ENCODE peak calls at places on chromosome 21, in four cellular contexts. U, V, M and A are unnamed samples.

GRCh38 chr21:37710555-37711293 is 205.5 kb downstream of the KCNJ6 start:
- DNase-seq in U (no peak), V (no peak), M (no peak), A (no peak)

GRCh38 chr21:46219591-46220239 is 8.9 kb downstream of the LSS start:
- DNase-seq in U (peak; percentile 49), V (no peak), M (no peak), A (no peak)

GRCh38 chr21:45612096-45613019 is 31.2 kb upstream of the PCBP3 start:
- DNase-seq in U (peak; percentile 90), V (no peak), M (no peak), A (no peak)

GRCh38 chr21:45280178-45280821 is 7.4 kb downstream of the POFUT2 start:
- DNase-seq in U (no peak), V (no peak), M (no peak), A (no peak)

GRCh38 chr21:32329331-32329730 is 30.7 kb downstream of the MRAP start:
- DNase-seq in U (peak; percentile 76), V (no peak), M (no peak), A (no peak)

GRCh38 chr21:41957991-41958766 is 4.4 kb upstream of the C2CD2 start:
- DNase-seq in U (peak; percentile 93), V (peak; percentile 65), M (peak; percentile 75), A (no peak)

GRCh38 chr21:46603228-46603627 is 1.7 kb downstream of the S100B start:
- DNase-seq in U (no peak), V (no peak), M (peak; percentile 42), A (no peak)

GRCh38 chr21:45970674-45971486 is 10.7 kb upstream of the COL6A1 start:
- DNase-seq in U (peak; percentile 88), V (peak; percentile 17), M (peak; percentile 61), A (no peak)

GRCh38 chr21:31117046-31117916 is 79.0 kb upstream of the KRTAP19-8 start:
- DNase-seq in U (no peak), V (no peak), M (peak; percentile 78), A (peak; percentile 38)

GRCh38 chr21:32368386-32368785 is 24.4 kb downstream of the URB1 start:
- DNase-seq in U (no peak), V (no peak), M (no peak), A (no peak)

GRCh38 chr21:45296638-45297037 is 8.9 kb upstream of the POFUT2 start:
- DNase-seq in U (peak; percentile 40), V (no peak), M (no peak), A (no peak)

GRCh38 chr21:25806053-25806452 is 71.3 kb downstream of the GABPA start:
- DNase-seq in U (no peak), V (no peak), M (no peak), A (no peak)

GRCh38 chr21:29656504-29657227 is 283.1 kb downstream of the GRIK1 start:
- DNase-seq in U (no peak), V (peak; percentile 8), M (peak; percentile 16), A (no peak)
- H3K4me3 ChIP-seq in U (no peak overlapping the region), V (no peak overlapping the region), M (no peak overlapping the region), A (no peak overlapping the region)

GRCh38 chr21:17476006-17476405 is 36.8 kb upstream of the CXADR start:
- DNase-seq in U (no peak), V (no peak), M (no peak), A (no peak)
- H3K4me1 ChIP-seq in U (no peaks in the 10 kb centered on the region), V (no peaks in the 10 kb centered on the region), M (no peaks in the 10 kb centered on the region), A (no peaks in the 10 kb centered on the region)

GRCh38 chr21:16534408-16535099 is 804.8 kb downstream of the USP25 start:
- DNase-seq in U (peak; percentile 85), V (peak; percentile 70), M (no peak), A (no peak)
- H3K4me3 ChIP-seq in U (peak overlapping the region; percentile 40), V (peak overlapping the region; percentile 59), M (no peak overlapping the region), A (no peak overlapping the region)

GRCh38 chr21:17793271-17793670 is 25.9 kb downstream of the C21orf91 start:
- DNase-seq in U (no peak), V (no peak), M (no peak), A (no peak)

GRCh38 chr21:17786219-17787181 is 32.7 kb downstream of the C21orf91 start:
- DNase-seq in U (no peak), V (no peak), M (no peak), A (no peak)

GRCh38 chr21:17789085-17789484 is 30.1 kb downstream of the C21orf91 start:
- DNase-seq in U (no peak), V (no peak), M (no peak), A (no peak)

GRCh38 chr21:17793675-17794123 is 25.5 kb downstream of the C21orf91 start:
- DNase-seq in U (no peak), V (no peak), M (no peak), A (no peak)

DNA sequence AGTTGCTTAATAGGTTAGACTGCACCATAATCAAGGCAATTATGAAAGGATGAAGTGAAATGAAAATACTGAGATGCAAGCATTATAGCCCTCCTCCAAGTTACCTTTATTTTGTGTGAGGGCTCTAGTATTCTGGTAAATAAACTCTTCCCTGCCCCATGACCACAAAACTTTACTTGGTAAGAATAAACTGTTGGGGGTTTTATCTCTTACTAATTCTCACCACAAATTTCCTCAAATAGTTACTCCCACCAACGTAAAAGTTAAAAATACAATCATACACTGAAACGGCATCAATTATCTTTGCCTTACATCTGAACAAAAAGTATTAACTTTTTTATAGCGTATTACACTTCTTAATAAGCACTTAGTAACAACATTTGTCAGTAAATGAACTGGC is 29.5 kb downstream of the C21orf91 start:
- DNase-seq in U (no peak), V (no peak), M (no peak), A (no peak)
- H3K4me1 ChIP-seq in U (no peaks in the 10 kb centered on the region), V (no peaks in the 10 kb centered on the region), M (no peaks in the 10 kb centered on the region), A (no peaks in the 10 kb centered on the region)

GRCh38 chr21:20902998-20903397 is 95.2 kb upstream of the NCAM2 start:
- DNase-seq in U (no peak), V (no peak), M (no peak), A (no peak)
- H3K4me3 ChIP-seq in U (no peak overlapping the region), V (no peak overlapping the region), M (no peak overlapping the region), A (no peak overlapping the region)

DNA sequence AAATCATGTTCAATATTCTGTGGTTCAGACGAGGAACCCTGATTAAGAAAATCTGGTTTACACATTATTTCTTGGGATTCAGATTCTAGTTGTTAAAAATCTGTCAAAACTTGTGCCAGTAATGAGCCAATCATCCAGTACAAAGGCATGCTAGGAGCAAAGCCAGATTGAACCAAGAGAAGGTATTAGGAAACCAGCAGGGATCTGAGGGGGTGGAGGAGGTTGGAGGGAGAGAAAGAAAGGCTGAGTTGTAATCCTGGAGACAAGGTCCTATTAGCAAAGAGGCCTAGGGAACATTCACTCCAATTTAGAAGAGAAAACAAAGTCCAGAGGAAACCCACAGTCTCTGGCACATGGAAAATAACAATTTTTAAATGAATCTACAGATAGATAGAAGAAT is 352.9 kb downstream of the LTN1 start:
- DNase-seq in U (no peak), V (no peak), M (no peak), A (peak; percentile 38)
- H3K4me1 ChIP-seq in U (no peaks in the 10 kb centered on the region), V (no peaks in the 10 kb centered on the region), M (no peaks in the 10 kb centered on the region), A (peaks cover 2% of the 10 kb centered on the region)

GRCh38 chr21:44273046-44273445 is 11.3 kb upstream of the DNMT3L start:
- DNase-seq in U (no peak), V (no peak), M (no peak), A (no peak)

GRCh38 chr21:44267655-44268142 is 6.0 kb upstream of the DNMT3L start:
- DNase-seq in U (no peak), V (no peak), M (no peak), A (no peak)

GRCh38 chr21:44275041-44275440 is 10.6 kb upstream of the AIRE start:
- DNase-seq in U (no peak), V (no peak), M (no peak), A (no peak)

GRCh38 chr21:44271558-44271957 is 9.9 kb upstream of the DNMT3L start:
- DNase-seq in U (no peak), V (no peak), M (no peak), A (no peak)

GRCh38 chr21:44272231-44272858 is 10.6 kb upstream of the DNMT3L start:
- DNase-seq in U (no peak), V (no peak), M (no peak), A (no peak)
- H3K4me3 ChIP-seq in U (no peak overlapping the region), V (no peak overlapping the region), M (no peak overlapping the region), A (no peak overlapping the region)

DNA sequence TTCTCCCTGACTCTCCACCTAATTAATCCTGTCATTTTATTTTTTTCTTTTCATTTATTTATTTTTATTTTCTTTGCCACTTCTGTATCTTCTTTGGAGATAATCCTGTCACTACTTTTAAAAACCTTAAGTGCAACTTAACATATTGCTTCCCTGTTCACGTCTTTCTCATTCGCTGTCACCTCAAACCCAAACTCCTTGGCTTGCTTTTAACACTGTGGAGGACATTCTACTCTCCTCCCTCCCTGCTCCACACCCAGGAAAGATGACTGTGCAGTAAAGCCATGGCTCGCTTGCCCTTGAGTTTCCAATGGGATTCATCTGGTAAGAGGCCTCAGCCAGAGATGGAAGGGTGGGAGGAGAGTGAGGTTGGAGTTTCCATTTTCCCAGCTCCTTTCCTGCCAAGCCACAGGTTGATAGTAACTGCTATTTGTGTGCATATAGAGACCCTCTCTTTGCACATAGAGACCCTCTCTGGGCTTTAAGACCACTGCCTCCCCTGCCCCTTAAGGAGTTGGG is 6.4 kb upstream of the BRWD1 start:
- DNase-seq in U (no peak), V (peak; percentile 25), M (no peak), A (no peak)
- H3K4me1 ChIP-seq in U (no peaks in the 10 kb centered on the region), V (peaks cover 31% of the 10 kb centered on the region), M (no peaks in the 10 kb centered on the region), A (no peaks in the 10 kb centered on the region)

DNA sequence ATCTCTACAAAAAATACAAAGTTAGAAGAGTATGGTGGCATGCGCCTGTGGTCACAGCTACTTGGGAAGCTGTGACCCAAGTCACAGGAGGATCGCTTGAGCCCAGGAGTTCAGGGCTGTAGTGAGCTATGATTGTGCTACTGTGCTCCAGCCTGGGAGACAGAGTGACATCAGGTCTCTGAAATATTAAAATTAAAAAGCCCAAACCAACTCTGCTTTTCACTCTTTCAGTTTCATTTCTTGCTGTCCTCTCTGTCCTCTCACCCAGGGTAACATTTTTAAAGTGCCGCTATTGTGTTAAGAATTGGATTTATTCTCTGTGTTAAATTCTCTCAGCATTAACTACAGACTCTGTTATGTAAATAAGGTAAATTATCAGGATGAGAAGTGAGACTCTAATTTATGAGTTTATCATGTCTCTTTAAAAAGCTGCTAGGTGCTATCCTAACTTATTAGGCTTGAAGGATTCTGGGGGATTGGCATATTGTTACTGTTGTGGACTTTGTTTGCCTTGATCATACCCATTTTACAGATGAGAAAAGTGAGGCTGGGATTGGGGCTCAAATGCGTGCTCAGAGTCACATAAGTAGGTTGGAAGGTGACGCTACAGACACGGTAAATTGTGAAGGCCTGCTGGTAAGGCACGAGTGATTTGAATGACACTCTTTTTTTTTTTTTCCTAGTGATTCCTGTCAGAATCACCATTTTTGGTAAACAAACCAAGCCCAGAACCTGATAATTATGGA is 46.5 kb downstream of the B3GALT5 start:
- DNase-seq in U (no peak), V (no peak), M (no peak), A (no peak)
- H3K4me3 ChIP-seq in U (no peak overlapping the region), V (no peak overlapping the region), M (no peak overlapping the region), A (no peak overlapping the region)

DNA sequence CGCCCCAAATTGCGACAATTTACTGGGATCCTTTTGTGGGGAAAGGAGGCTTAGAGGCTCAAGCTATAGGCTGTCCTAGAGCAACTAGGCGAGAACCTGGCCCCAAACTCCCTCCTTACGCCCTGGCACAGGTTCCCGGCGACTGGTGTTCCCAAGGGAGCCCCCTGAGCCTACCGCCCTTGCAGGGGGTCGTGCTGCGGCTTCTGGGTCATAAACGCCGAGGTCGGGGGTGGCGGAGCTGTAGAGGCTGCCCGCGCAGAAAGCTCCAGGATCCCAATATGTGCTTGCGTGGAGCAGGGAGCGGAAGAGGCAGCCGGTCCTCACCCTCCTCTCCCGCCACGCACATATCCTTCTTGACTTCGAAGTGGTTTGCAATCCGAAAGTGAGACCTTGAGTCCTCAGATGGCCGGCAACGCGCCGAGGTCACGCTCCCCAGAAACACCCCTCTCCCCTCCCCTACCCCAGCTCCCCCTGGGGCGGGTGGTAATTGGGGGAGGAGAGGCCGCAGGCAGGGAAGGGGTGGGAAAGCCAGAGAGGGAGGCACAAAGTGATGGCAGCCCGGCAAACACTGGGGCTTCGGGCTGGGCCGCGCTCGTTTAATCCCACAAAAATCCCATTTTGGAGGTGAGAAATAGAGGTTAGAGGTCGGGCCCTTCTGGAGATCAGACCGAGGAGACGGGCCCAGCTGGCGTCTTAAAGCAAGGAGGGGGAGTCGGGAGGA is 6.2 kb downstream of the SIM2 start:
- DNase-seq in U (peak; percentile 41), V (no peak), M (peak; percentile 8), A (no peak)
- H3K4me1 ChIP-seq in U (no peaks in the 10 kb centered on the region), V (peaks cover 20% of the 10 kb centered on the region), M (no peaks in the 10 kb centered on the region), A (peaks cover 50% of the 10 kb centered on the region)